ENCODE peak calls at places on chromosome 12, in six cellular contexts. X is PC-9, H is RCC 7860, W is fibroblast of pulmonary artery, I is nucleus accumbens, B is NCI-H1930. J is an unnamed sample.

GRCh38 chr12:122730215-122731014 is at the start of gene HCAR1:
- DNase-seq in X (peak), W (peak), H (no peak), I (no peak), B (no peak), J (no peak)

GRCh38 chr12:101773560-101774206 is 34.4 kb upstream of the SYCP3 start:
- DNase-seq in H (peak), B (peak), I (peak), X (peak), W (peak), J (peak)

GRCh38 chr12:54463034-54463433 is 10.4 kb downstream of the GTSF1 start:
- DNase-seq in H (no peak), I (no peak), W (peak), X (no peak), B (no peak), J (no peak)

GRCh38 chr12:94707892-94708291 is 57.5 kb upstream of the TMCC3 start:
- DNase-seq in I (no peak), H (no peak), X (no peak), B (no peak), W (peak), J (no peak)

GRCh38 chr12:69438539-69438938 is 31.6 kb upstream of the FRS2 start:
- DNase-seq in X (no peak), H (no peak), I (no peak), B (no peak), W (no peak), J (no peak)

GRCh38 chr12:31362115-31362758 is 36.3 kb upstream of the SINHCAF start:
- DNase-seq in H (no peak), W (no peak), B (no peak), I (no peak), X (peak), J (peak)

GRCh38 chr12:10395390-10395998 is 5.7 kb upstream of the KLRK1 start:
- DNase-seq in B (no peak), W (peak), H (peak), I (no peak), X (peak), J (peak)

GRCh38 chr12:3680919-3681594 is 71.9 kb downstream of the CRACR2A start:
- DNase-seq in W (peak), I (no peak), B (peak), X (no peak), H (no peak), J (no peak)

GRCh38 chr12:4438834-4439596 is 6.6 kb downstream of the FGF6 start:
- DNase-seq in H (no peak), B (no peak), X (no peak), W (no peak), I (no peak), J (no peak)

GRCh38 chr12:75994069-75994740 is 37.4 kb downstream of the PHLDA1 start:
- DNase-seq in W (no peak), I (no peak), B (no peak), X (peak), H (no peak), J (no peak)

GRCh38 chr12:712172-712863 is 40.1 kb upstream of the WNK1 start:
- DNase-seq in H (no peak), B (no peak), X (peak), W (no peak), I (no peak), J (no peak)

GRCh38 chr12:43882578-43883178 is 46.8 kb downstream of the TMEM117 start:
- DNase-seq in W (peak), H (peak), I (no peak), B (peak), X (peak), J (peak)